ENCODE peak calls at places on chromosomes 13 and 19, in seven cellular contexts. O, Z, D, L, M, A and K are unnamed samples.

GRCh38 chr19:7554990-7555864 is 19.7 kb downstream of the PNPLA6 start:
- DNase-seq in O (no peak), Z (peak; percentile 15), D (no peak), L (no peak), M (no peak), A (no peak), K (no peak)

GRCh38 chr19:24078688-24079087 is 8.3 kb upstream of the ZNF254 start:
- DNase-seq in O (no peak), Z (no peak), D (no peak), L (no peak), M (no peak), A (no peak), K (no peak)

GRCh38 chr19:39996218-39996810 is 546 bp upstream of the ZNF546 start:
- DNase-seq in O (peak; percentile 64), Z (peak; percentile 54), D (no peak), L (no peak), M (peak; percentile 64), A (peak; percentile 66), K (no peak)

GRCh38 chr19:40704491-40705361 is 12.0 kb downstream of the COQ8B start:
- DNase-seq in O (no peak), Z (no peak), D (no peak), L (no peak), M (no peak), A (no peak), K (no peak)

GRCh38 chr19:29702161-29702957 is 12.7 kb downstream of the C19orf12 start:
- DNase-seq in O (no peak), Z (no peak), D (no peak), L (no peak), M (no peak), A (no peak), K (no peak)

GRCh38 chr13:40780822-40781401 is 8.5 kb upstream of the SLC25A15 start:
- DNase-seq in O (peak; percentile 26), Z (no peak), D (no peak), L (no peak), M (peak; percentile 9), A (no peak), K (no peak)

GRCh38 chr13:46495647-46496046 is 57.3 kb upstream of the LRCH1 start:
- DNase-seq in O (no peak), Z (no peak), D (no peak), L (no peak), M (no peak), A (no peak), K (no peak)

GRCh38 chr13:110555601-110556223 is 5.8 kb downstream of the RAB20 start:
- DNase-seq in O (no peak), Z (no peak), D (no peak), L (no peak), M (no peak), A (no peak), K (no peak)

GRCh38 chr13:36362251-36362650 is 16.1 kb upstream of the SPART start:
- DNase-seq in O (peak; percentile 75), Z (no peak), D (no peak), L (no peak), M (peak; percentile 87), A (peak; percentile 90), K (no peak)

GRCh38 chr19:36140289-36141038 is 598 bp downstream of the CAPNS1 start:
- DNase-seq in O (peak; percentile 58), Z (peak; percentile 43), D (peak; percentile 46), L (no peak), M (peak; percentile 47), A (peak; percentile 70), K (peak; percentile 63)

GRCh38 chr13:111627596-111627995 is 307.2 kb downstream of the TEX29 start:
- DNase-seq in O (no peak), Z (no peak), D (no peak), L (no peak), M (no peak), A (no peak), K (no peak)
- H3K27me3 ChIP-seq in O (peaks cover 4% of the 10 kb centered on the region), Z (no peaks in the 10 kb centered on the region), D (no peaks in the 10 kb centered on the region), L (no peaks in the 10 kb centered on the region), M (no peaks in the 10 kb centered on the region), A (no peaks in the 10 kb centered on the region), K (no peaks in the 10 kb centered on the region)

GRCh38 chr13:51822106-51822840 is 18.3 kb upstream of the DHRS12 start:
- DNase-seq in O (no peak), Z (peak; percentile 34), D (peak; percentile 37), L (no peak), M (no peak), A (no peak), K (no peak)

GRCh38 chr13:51823351-51823750 is 19.4 kb upstream of the DHRS12 start:
- DNase-seq in O (peak; percentile 25), Z (no peak), D (no peak), L (no peak), M (no peak), A (no peak), K (peak; percentile 54)

GRCh38 chr13:51825165-51825592 is 19.8 kb downstream of the TMEM272 start:
- DNase-seq in O (peak; percentile 92), Z (no peak), D (peak; percentile 72), L (no peak), M (no peak), A (peak; percentile 41), K (no peak)

GRCh38 chr13:51825681-51826254 is 19.2 kb downstream of the TMEM272 start:
- DNase-seq in O (no peak), Z (no peak), D (no peak), L (no peak), M (no peak), A (no peak), K (no peak)

DNA sequence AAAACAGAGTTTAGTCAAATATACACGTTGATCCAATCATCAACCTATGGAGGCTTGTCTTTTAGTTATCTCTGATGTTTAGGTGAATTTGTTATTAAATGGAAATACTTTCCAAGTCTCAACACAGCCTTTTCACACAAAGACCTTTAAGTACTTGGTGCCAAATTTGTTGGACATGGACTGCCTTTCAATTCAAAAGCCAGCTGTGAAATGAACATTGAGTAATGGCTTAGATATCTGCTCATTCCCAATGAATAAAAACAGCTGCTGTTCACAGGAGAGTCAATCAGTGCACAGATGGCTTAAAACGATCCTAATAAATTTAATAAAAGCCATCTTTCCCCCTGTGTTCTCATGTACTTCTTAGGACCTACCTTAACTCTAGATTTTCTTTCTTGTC is 19.9 kb upstream of the DHRS12 start:
- DNase-seq in O (peak; percentile 64), Z (no peak), D (no peak), L (no peak), M (no peak), A (no peak), K (no peak)
- H3K4me1 ChIP-seq in O (peaks cover 6% of the 10 kb centered on the region), Z (peaks cover 80% of the 10 kb centered on the region), D (peaks cover 94% of the 10 kb centered on the region), L (peaks cover 33% of the 10 kb centered on the region), M (no peaks in the 10 kb centered on the region), A (peaks cover 8% of the 10 kb centered on the region), K (peaks cover 61% of the 10 kb centered on the region)

GRCh38 chr19:10566408-10566657 is 523 bp upstream of the KRI1 start:
- DNase-seq in O (no peak), Z (no peak), D (no peak), L (no peak), M (no peak), A (no peak), K (no peak)
- H3K27ac ChIP-seq in O (no peak overlapping the region), Z (peak overlapping the region; percentile 71), D (peak overlapping the region; percentile 94), L (peak overlapping the region; percentile 91), M (peak overlapping the region; percentile 82), A (peak overlapping the region; percentile 29), K (peak overlapping the region; percentile 92)

DNA sequence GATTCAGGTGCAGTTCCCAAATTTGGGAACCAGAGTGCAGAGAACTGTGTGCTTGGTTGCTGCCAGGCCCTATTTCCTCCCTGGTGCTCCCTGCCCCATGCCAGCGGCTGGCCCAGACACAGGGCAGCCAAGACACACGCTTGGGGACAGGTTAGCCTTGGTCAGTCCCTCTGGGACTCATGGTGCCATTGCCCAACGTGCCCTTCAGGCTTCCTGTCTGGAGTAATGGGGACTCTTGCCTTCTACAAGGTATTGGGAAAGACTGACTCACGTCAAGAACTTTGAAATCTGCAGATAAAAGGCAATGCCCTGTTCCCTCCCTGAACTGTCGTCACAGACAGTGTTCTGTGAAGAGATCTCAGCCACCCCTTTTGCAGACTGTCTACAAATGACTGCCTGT is 58.8 kb downstream of the GSX1 start:
- DNase-seq in O (no peak), Z (no peak), D (no peak), L (no peak), M (no peak), A (no peak), K (no peak)
- H3K27me3 ChIP-seq in O (peaks cover 83% of the 10 kb centered on the region), Z (no peaks in the 10 kb centered on the region), D (no peaks in the 10 kb centered on the region), L (peaks cover 83% of the 10 kb centered on the region), M (no peaks in the 10 kb centered on the region), A (peaks cover 17% of the 10 kb centered on the region), K (peaks cover 5% of the 10 kb centered on the region)

DNA sequence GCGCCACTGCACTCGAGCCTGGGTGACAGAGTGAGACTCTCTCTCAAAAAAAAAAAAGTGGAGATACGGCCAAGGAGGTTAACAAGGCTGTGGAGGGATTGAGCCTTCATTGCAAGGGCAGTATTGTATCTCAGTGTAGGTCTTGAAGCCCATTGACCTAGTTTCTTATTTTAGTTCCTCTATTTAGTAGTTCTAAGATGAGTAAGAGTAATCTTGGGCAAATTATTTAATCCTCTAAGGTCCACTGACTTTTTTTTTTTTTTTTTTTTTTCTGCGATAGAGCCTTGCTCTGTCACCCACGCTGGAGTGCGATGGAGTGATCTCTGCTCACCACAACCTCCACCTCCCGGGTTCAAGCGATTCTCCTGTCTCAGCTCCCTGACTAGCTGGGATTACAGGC is 14.3 kb upstream of the ILF3 start:
- DNase-seq in O (no peak), Z (no peak), D (no peak), L (no peak), M (no peak), A (no peak), K (no peak)
- H3K4me1 ChIP-seq in O (peaks cover 7% of the 10 kb centered on the region), Z (peaks cover 38% of the 10 kb centered on the region), D (peaks cover 5% of the 10 kb centered on the region), L (peaks cover 31% of the 10 kb centered on the region), M (no peaks in the 10 kb centered on the region), A (peaks cover 14% of the 10 kb centered on the region), K (no peaks in the 10 kb centered on the region)